ENCODE peak calls at places on chromosome 1, in four cellular contexts. O, R, W and V are unnamed samples.

GRCh38 chr1:228513244-228513900 is 26.2 kb downstream of the RNF187 start:
- DNase-seq in O (no peak), R (no peak), W (no peak), V (no peak)

GRCh38 chr1:145729661-145730436 is 10.6 kb downstream of the CD160 start:
- DNase-seq in O (no peak), R (no peak), W (peak), V (no peak)

GRCh38 chr1:7262611-7263010 is 477.4 kb downstream of the CAMTA1 start:
- DNase-seq in O (no peak), R (no peak), W (no peak), V (no peak)

GRCh38 chr1:227794813-227795183 is 20.7 kb upstream of the PRSS38 start:
- DNase-seq in O (no peak), R (no peak), W (no peak), V (no peak)

GRCh38 chr1:45822644-45823043 is 19.2 kb downstream of the MAST2 start:
- DNase-seq in O (no peak), R (no peak), W (no peak), V (no peak)

GRCh38 chr1:17186216-17186894 is 18.6 kb upstream of the PADI1 start:
- DNase-seq in O (no peak), R (no peak), W (no peak), V (no peak)

GRCh38 chr1:158148458-158148857 is 32.2 kb upstream of the CD1D start:
- DNase-seq in O (no peak), R (no peak), W (no peak), V (no peak)

GRCh38 chr1:5949074-5949760 is 43.0 kb downstream of the NPHP4 start:
- DNase-seq in O (no peak), R (no peak), W (no peak), V (no peak)

GRCh38 chr1:230072296-230072695 is 5.3 kb downstream of the GALNT2 start:
- DNase-seq in O (no peak), R (no peak), W (no peak), V (no peak)

GRCh38 chr1:207744000-207744534 is 7.8 kb upstream of the CD46 start:
- DNase-seq in O (no peak), R (no peak), W (no peak), V (no peak)

GRCh38 chr1:53276153-53276901 is 38.0 kb upstream of the MAGOH start:
- DNase-seq in O (no peak), R (no peak), W (no peak), V (no peak)

GRCh38 chr1:172845371-172845770 is 186.5 kb downstream of the FASLG start:
- DNase-seq in O (no peak), R (no peak), W (no peak), V (no peak)

GRCh38 chr1:67726224-67726623 is 41.2 kb downstream of the GADD45A start:
- DNase-seq in O (no peak), R (no peak), W (peak), V (no peak)

GRCh38 chr1:48552420-48552819 is 80.4 kb upstream of the SPATA6 start:
- DNase-seq in O (no peak), R (no peak), W (no peak), V (no peak)
- TF ChIP-seq CTCF in O (peak), R (no peak), W (no peak), V (no peak)

GRCh38 chr1:24705260-24706073 is 39.8 kb upstream of the CLIC4 start:
- DNase-seq in O (peak), R (no peak), W (no peak), V (no peak)
- TF ChIP-seq CTCF in O (no peak), R (no peak), W (peak), V (no peak)

GRCh38 chr1:77313491-77313890 is 31.7 kb downstream of the AK5 start:
- DNase-seq in O (no peak), R (no peak), W (no peak), V (no peak)
- TF ChIP-seq CTCF in O (peak), R (no peak), W (peak), V (no peak)

GRCh38 chr1:223358826-223359225 is 5.2 kb downstream of the SUSD4 start:
- DNase-seq in O (no peak), R (no peak), W (no peak), V (no peak)
- TF ChIP-seq CTCF in O (no peak), R (no peak), W (no peak), V (no peak)

GRCh38 chr1:9279172-9279840 is 13.4 kb upstream of the SPSB1 start:
- DNase-seq in O (no peak), R (no peak), W (no peak), V (no peak)

GRCh38 chr1:9281071-9281827 is 11.4 kb upstream of the SPSB1 start:
- DNase-seq in O (no peak), R (no peak), W (peak), V (no peak)

GRCh38 chr1:9278585-9279153 is 14.0 kb upstream of the SPSB1 start:
- DNase-seq in O (no peak), R (no peak), W (no peak), V (no peak)

GRCh38 chr1:9281907-9282306 is 10.8 kb upstream of the SPSB1 start:
- DNase-seq in O (no peak), R (no peak), W (no peak), V (no peak)

DNA sequence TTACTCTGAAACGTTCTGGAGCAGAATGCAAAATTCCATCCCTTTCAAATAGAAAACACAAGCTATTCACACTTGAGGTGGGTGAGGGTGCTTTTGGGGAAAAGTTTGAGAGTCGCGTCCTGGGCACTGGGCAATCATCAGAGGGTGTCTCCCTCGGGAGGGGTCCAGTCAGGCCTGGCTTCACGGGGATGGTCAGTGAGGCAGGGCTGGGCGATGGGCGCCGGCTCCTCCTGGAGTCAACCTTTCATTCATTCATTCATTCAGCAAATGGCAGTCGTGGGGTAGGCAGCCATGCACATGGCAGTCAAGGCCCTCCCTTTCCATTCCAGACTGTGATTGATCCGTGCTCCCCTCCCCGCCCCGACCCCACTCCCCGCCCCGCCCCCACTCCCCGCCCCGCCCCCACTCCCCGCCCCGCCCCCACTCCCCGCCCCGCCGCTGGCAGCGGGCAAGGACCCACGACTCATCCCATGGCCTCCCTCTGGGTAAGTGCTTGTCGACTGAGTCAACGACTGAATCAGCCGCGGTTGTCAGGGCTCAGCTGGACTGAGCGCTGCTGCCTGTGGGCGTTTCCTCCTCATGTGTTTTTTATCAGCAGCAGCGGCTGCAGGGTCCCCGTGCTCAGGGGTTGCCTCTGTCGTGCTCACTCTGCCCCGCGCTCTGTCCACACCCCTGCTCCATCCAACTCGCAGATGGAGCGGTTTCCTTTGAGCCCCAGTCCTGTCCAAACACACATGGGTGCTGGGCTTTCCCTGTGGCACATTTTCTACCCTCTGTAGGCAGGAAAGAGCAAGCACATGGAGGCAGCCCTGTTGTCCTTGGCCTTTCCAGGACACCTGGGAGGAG is 12.5 kb upstream of the SPSB1 start:
- DNase-seq in O (no peak), R (no peak), W (peak), V (no peak)
- TF ChIP-seq CTCF in O (no peak), R (no peak), W (peak), V (no peak)

GRCh38 chr1:202305168-202305567 is 36.6 kb downstream of the UBE2T start:
- DNase-seq in O (no peak), R (no peak), W (no peak), V (no peak)

GRCh38 chr1:202306535-202307345 is 35.0 kb downstream of the UBE2T start:
- DNase-seq in O (no peak), R (no peak), W (no peak), V (no peak)

GRCh38 chr1:202310746-202311145 is 31.0 kb downstream of the UBE2T start:
- DNase-seq in O (no peak), R (no peak), W (no peak), V (no peak)

GRCh38 chr1:202311880-202312635 is 29.7 kb downstream of the UBE2T start:
- DNase-seq in O (no peak), R (no peak), W (no peak), V (no peak)

DNA sequence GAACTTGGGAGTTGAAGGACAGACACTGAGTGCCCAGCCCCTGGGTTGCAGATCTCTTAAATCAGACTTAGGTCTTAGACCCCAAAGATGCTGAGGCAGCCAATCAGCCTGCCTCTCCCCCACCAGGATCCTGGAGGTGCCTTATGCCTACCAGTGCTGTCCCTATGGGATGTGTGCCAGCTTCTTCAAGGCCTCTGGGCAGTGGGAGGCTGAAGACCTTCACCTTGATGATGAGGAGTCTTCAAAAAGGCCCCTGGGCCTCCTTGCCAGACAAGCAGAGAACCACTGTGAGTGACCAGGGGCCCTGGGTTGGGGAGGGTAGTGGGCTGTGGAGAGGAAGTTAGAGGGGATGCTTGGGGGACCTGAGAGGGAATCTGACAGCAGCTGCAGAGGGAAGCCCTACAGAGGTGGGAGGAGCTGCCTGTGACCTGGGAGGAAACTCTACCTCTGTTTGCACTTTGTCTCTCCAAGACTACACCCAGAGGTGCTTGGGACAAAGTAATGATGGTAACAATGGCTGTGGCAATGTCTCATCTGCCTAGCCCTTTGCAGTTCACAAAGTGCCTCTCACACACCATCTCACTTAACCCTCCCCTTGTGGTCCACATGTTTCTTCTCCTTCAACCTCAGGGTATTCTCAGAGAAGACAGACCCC is 31.5 kb downstream of the UBE2T start:
- DNase-seq in O (no peak), R (no peak), W (no peak), V (no peak)
- TF ChIP-seq CTCF in O (no peak), R (no peak), W (no peak), V (no peak)